ENCODE peak calls at places on chromosomes 7 and 10, in five cellular contexts. H is DND-41, T is AG04450, R is cardiac muscle cell, J is BE2C. U is an unnamed sample. For H3K9me3, the result is how much of the 10 kb centered on the place peaks cover.

GRCh38 chr10:60433684-60434083 is 44.0 kb upstream of the ANK3 start:
- DNase-seq in J (no peak), T (peak), R (peak), H (no peak), U (no peak)

GRCh38 chr10:119457966-119458766 is 84.4 kb downstream of the RGS10 start:
- DNase-seq in J (no peak), T (no peak), R (no peak), H (no peak), U (no peak)

GRCh38 chr7:140544278-140544896 is 65.1 kb upstream of the MKRN1 start:
- DNase-seq in T (no peak), R (no peak), J (no peak), H (no peak), U (no peak)

GRCh38 chr7:1056006-1056784 is 11.8 kb downstream of the GPR146 start:
- DNase-seq in R (no peak), T (no peak), H (peak), J (peak), U (no peak)

GRCh38 chr10:104441601-104442000 is 88.0 kb downstream of the CFAP58 start:
- DNase-seq in R (peak), J (no peak), H (no peak), T (peak), U (no peak)

GRCh38 chr7:70460562-70460961 is 671.4 kb upstream of the GALNT17 start:
- DNase-seq in T (no peak), H (no peak), J (no peak), R (no peak), U (no peak)

GRCh38 chr10:13847201-13847631 is 260.5 kb downstream of the PRPF18 start:
- DNase-seq in T (no peak), J (no peak), R (no peak), H (no peak), U (peak)

GRCh38 chr10:43138757-43139241 is 554 bp downstream of the CSGALNACT2 start:
- DNase-seq in R (peak), J (no peak), H (peak), T (no peak), U (peak)

GRCh38 chr7:154442939-154443338 is 390.7 kb downstream of the DPP6 start:
- DNase-seq in T (no peak), J (no peak), R (no peak), H (no peak), U (no peak)

GRCh38 chr10:100647928-100648327 is 97.5 kb upstream of the PAX2 start:
- DNase-seq in J (no peak), R (no peak), H (no peak), T (no peak), U (no peak)

GRCh38 chr7:106064836-106065559 is 47.1 kb downstream of the SYPL1 start:
- DNase-seq in J (peak), T (peak), H (no peak), R (peak), U (no peak)

GRCh38 chr7:5384618-5385017 is 39.0 kb downstream of the TNRC18 start:
- DNase-seq in H (no peak), T (no peak), R (no peak), J (no peak), U (no peak)

GRCh38 chr10:93126484-93127052 is 52.9 kb downstream of the CYP26A1 start:
- DNase-seq in J (no peak), T (no peak), H (no peak), R (no peak), U (no peak)

GRCh38 chr10:87546971-87547413 is 42.3 kb downstream of the MINPP1 start:
- DNase-seq in J (no peak), T (no peak), H (no peak), R (peak), U (no peak)

GRCh38 chr7:29127527-29127926 is 18.8 kb downstream of the CPVL start:
- DNase-seq in H (no peak), J (no peak), T (no peak), R (no peak), U (no peak)

GRCh38 chr10:3098689-3099088 is 31.3 kb downstream of the PFKP start:
- DNase-seq in H (no peak), R (no peak), J (no peak), T (no peak), U (no peak)

GRCh38 chr10:19638173-19638872 is 177.9 kb upstream of the PLXDC2 start:
- DNase-seq in T (peak), R (peak), H (no peak), J (no peak), U (no peak)

GRCh38 chr10:103105462-103105861 is 87.6 kb downstream of the NT5C2 start:
- DNase-seq in T (no peak), J (no peak), R (no peak), H (no peak), U (no peak)

GRCh38 chr10:46068905-46069304 is 22.8 kb upstream of the MSMB start:
- DNase-seq in J (no peak), T (no peak), R (no peak), H (no peak), U (no peak)

GRCh38 chr10:97887399-97887798 is 37.8 kb downstream of the GOLGA7B start:
- DNase-seq in J (peak), T (no peak), R (no peak), H (no peak), U (no peak)

GRCh38 chr10:59011972-59012632 is 164.3 kb upstream of the PHYHIPL start:
- DNase-seq in R (no peak), J (no peak), T (no peak), H (no peak), U (no peak)

GRCh38 chr10:97498841-97499560 is at the start of gene UBTD1:
- DNase-seq in T (no peak), H (peak), J (peak), R (peak), U (peak)

GRCh38 chr7:27394871-27395270 is 152.3 kb downstream of the EVX1 start:
- DNase-seq in H (no peak), J (no peak), R (no peak), T (no peak), U (no peak)

GRCh38 chr10:91632671-91633550 is at the start of gene PPP1R3C:
- DNase-seq in J (peak), R (peak), T (peak), H (no peak), U (no peak)
- H3K4me3 ChIP-seq in J (peak), R (peak), T (peak), H (no peak), U (no peak)

DNA sequence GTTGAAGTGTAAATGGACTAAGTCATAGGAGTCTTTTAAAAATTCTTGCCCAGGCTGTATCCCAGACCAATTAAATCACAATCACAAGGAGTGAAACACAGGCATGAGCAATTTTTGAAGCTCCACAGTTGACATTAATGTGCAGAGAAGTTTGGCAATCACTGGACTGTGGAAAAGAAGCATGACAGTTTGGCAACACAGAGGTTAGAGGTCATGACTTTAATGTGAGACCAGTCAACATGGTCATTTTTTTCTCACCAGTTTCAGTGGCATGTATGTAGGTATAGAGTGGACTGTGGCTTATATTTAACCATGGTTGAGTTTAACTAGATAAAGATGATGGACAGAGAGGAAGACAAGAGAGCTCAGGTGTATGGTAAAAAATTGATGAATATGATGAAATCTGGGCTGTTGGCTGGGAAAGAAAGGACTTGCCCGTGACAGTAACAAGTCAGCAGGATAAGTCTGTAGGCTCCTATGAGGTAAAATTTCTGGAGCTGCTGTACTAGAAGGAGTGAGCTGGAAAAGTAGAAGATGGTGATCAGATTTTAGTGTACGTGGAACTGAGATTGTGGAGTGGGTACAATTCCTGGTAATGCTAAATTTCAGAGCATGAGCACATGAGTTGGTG is 432.2 kb upstream of the GHITM start:
- DNase-seq in R (no peak), T (no peak), J (no peak), H (no peak), U (no peak)
- H3K9me3 ChIP-seq in R (under half), T (under half), J (under half), H (under half), U (under half)

GRCh38 chr7:142884285-142884637 is 1.3 kb downstream of the TRPV6 start:
- DNase-seq in J (no peak), H (no peak), T (no peak), R (no peak), U (no peak)
- H3K4me3 ChIP-seq in J (no peak), H (no peak), T (no peak), R (no peak), U (no peak)

GRCh38 chr10:130560079-130560478 is 423.9 kb downstream of the GLRX3 start:
- DNase-seq in T (no peak), J (no peak), H (no peak), R (no peak), U (no peak)

GRCh38 chr10:130558778-130559177 is 422.6 kb downstream of the GLRX3 start:
- DNase-seq in T (no peak), R (no peak), H (no peak), J (no peak), U (no peak)

GRCh38 chr10:130560573-130560972 is 424.4 kb downstream of the GLRX3 start:
- DNase-seq in J (no peak), T (no peak), R (no peak), H (no peak), U (no peak)

GRCh38 chr10:130557181-130557580 is 421.0 kb downstream of the GLRX3 start:
- DNase-seq in T (no peak), H (no peak), R (no peak), J (no peak), U (no peak)

DNA sequence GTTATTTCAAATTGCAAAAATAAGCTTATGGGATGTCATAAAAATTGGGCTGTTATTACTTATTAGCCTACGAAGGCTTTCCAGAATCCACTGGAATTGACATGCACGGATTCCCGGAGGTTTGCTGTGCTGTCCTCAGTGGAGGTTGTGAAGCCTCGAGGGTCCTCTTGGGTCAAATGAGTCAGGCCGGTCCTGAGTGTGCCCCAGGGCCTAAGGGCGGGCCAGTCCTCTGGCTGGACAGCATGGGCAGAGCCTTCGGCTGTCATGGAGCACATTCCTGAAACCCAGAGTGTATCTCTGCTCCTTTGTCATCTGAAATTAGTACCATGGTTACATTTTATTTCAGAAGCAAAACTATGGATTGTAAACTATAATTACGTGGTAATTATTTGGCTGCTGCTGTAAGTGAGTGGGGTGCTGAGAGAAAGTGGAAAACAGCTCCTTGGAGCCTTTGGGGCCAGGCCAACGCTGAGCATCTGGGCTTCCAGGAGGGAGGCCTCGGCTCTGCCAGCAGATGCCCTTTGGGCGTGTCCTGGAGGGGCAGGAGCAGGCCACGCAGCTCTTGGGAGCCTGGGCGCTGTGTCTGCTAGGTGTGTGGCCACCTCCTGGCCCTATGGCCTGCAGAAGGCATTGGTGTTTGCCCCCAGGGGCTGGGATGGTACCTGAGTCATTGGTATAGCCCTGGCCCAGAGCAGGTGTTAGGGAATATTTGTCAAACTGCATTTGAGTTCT is 423.2 kb downstream of the GLRX3 start:
- DNase-seq in H (no peak), R (no peak), J (no peak), T (no peak), U (no peak)
- H3K9me3 ChIP-seq in H (under half), R (under half), J (under half), T (half or more), U (under half)

DNA sequence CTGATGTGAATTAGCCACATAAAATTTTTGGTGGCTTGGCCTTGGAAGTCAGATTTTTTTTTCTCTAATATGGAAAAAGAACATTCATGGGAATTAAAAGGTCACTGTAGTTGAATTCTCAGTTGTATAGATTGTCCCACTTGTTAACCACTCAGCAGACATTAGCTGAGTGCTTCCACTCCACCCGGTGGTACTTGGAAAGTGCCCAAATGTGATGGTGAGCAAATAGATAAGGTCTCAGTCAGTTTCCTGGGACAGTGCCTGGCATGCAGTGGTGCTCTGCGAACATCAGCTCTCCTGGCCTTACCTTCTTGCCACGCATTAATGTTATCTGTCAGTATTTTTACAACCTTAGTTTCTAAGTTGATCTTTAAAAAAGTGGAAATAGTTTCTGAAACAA is 1.4 kb downstream of the ATP5F1C start:
- DNase-seq in T (no peak), H (no peak), J (peak), R (peak), U (no peak)
- H3K4me3 ChIP-seq in T (peak), H (peak), J (peak), R (peak), U (peak)

GRCh38 chr7:157888579-157888978 is 551.8 kb downstream of the DNAJB6 start:
- DNase-seq in H (no peak), T (no peak), R (no peak), J (no peak), U (no peak)

GRCh38 chr7:157887400-157887799 is 550.6 kb downstream of the DNAJB6 start:
- DNase-seq in T (no peak), H (no peak), R (no peak), J (no peak), U (no peak)

GRCh38 chr7:157892751-157893150 is 555.9 kb downstream of the DNAJB6 start:
- DNase-seq in T (no peak), R (no peak), J (no peak), H (no peak), U (no peak)

GRCh38 chr7:157893535-157894044 is 556.8 kb downstream of the DNAJB6 start:
- DNase-seq in J (no peak), R (no peak), T (no peak), H (no peak), U (no peak)

GRCh38 chr7:157890921-157891401 is 554.2 kb downstream of the DNAJB6 start:
- DNase-seq in T (no peak), H (no peak), R (no peak), J (no peak), U (peak)
- H3K9me3 ChIP-seq in T (half or more), H (under half), R (under half), J (under half), U (under half)

DNA sequence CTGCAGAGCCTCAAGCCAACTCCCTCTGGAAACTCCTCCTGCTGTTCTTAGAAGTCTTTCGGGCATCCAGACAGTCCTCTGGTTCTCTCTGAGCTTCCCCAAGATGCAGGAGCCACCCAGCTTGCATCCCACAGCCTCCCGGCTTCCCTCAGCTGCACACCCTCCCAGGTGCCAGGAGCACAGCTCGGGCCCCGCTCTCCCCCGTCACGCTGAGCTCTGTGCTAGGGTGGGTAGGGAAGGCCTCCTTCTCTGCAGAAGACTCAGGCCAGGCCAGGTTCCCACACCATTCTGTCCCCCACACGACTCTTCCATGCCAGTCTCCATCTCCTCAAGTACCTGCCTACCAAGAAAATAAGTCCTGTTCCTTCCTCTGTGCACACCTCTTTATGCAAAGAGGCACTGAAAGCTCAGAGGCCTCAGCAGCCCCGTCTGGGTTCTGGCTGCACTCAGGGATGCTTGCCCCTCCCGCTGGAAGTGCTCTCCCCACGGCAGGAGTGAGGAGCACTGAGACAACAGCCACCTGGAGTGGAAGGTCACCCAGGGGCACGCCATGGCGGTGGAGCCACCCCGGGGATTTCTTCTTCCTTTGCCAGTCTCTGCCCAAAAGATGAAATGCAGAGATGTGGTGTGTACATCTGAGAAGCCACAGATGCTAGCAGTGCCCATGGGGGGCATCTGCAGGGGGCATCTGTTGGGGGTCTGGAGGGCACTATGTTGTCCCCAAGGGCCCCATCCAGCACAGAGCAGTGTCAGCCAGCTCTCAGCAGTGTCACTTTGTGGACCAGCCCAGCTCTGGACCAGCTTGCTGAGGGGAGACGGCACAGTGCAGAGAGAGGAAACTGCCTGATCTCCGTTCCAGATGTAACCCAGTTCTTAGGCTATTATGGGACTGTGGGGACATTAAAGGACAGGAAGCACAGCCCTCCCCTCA is 536.9 kb downstream of the PTPRN2 start:
- DNase-seq in H (no peak), T (no peak), J (no peak), R (no peak), U (no peak)
- H3K4me3 ChIP-seq in H (no peak), T (no peak), J (no peak), R (no peak), U (no peak)

DNA sequence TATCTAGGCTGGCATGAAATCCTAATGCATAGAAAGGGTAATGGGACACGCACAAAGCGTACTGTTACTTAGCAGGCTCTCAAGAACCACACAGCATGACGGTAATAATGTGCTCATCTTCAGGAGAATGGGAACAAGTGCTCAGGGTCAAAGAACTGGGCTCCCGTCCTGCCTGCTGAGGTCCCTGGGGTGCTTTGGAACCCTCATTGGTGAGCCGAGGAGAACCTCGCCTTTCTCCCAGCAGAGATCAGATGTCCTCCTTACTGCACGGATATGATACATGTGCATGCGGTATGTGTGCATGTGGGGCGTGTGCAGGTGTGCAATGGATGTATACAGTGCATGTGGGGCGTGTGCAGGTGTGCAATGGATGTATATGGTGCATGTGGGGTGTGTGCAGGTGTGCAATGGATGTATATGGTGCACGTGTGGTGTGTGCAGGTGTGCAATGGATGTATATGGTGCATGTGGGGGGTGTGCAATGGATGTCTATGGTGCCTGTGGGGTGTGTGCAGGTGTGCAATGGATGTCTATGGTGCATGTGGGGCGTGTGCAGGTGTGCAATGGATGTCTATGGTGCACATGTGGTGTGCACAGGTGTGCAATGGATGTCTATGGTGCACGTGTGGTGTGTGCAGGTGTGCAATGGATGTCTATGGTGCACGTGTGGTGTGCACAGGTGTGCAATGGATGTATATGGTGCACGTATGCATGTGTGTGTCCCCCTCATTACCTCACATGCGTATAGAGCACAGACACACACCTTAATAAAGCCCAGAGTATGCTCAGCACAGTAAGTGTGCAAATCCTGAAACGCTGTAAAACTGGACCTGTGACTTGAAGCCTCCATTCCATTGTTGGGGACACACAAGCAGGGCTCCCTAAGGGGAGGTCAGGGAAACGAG is 336.3 kb downstream of the PTPRN2 start:
- DNase-seq in R (no peak), T (no peak), H (no peak), J (no peak), U (no peak)
- H3K9me3 ChIP-seq in R (under half), T (half or more), H (under half), J (under half), U (under half)

U was measured in CD4-positive, CD25-positive, alpha-beta regulatory T cell.